ENCODE peak calls at places on chromosomes 12 and 14, in six cellular contexts. K, R, H, D, M and F are unnamed samples.

GRCh38 chr14:31268216-31268615 is 60.6 kb upstream of the HECTD1 start:
- DNase-seq in K (no peak), R (no peak), H (no peak), D (no peak), M (no peak), F (no peak)

GRCh38 chr14:103527408-103528157 is 1.4 kb upstream of the TRMT61A start:
- DNase-seq in K (no peak), R (no peak), H (no peak), D (no peak), M (no peak), F (no peak)

GRCh38 chr14:33009673-33010072 is 71.0 kb downstream of the NPAS3 start:
- DNase-seq in K (no peak), R (no peak), H (no peak), D (no peak), M (no peak), F (no peak)

GRCh38 chr12:102955926-102956737 is 1.3 kb upstream of the ASCL1 start:
- DNase-seq in K (peak), R (no peak), H (no peak), D (no peak), M (no peak), F (no peak)

GRCh38 chr14:53375573-53375972 is 222.4 kb upstream of the DDHD1 start:
- DNase-seq in K (no peak), R (no peak), H (no peak), D (no peak), M (no peak), F (no peak)

GRCh38 chr12:65962921-65963883 is 138.9 kb downstream of the HMGA2 start:
- DNase-seq in K (peak), R (peak), H (peak), D (no peak), M (no peak), F (no peak)

GRCh38 chr14:71815110-71815509 is 117.1 kb upstream of the RGS6 start:
- DNase-seq in K (no peak), R (no peak), H (no peak), D (no peak), M (no peak), F (no peak)

GRCh38 chr14:38999949-39000348 is 103.1 kb downstream of the SEC23A start:
- DNase-seq in K (no peak), R (no peak), H (no peak), D (no peak), M (no peak), F (no peak)

GRCh38 chr12:123115409-123116111 is 35.3 kb downstream of the PITPNM2 start:
- DNase-seq in K (no peak), R (no peak), H (peak), D (no peak), M (peak), F (peak)

GRCh38 chr14:92254786-92255185 is 68.2 kb upstream of the SLC24A4 start:
- DNase-seq in K (peak), R (no peak), H (peak), D (no peak), M (no peak), F (peak)

GRCh38 chr14:92263681-92264080 is 59.3 kb upstream of the SLC24A4 start:
- DNase-seq in K (no peak), R (no peak), H (no peak), D (no peak), M (no peak), F (no peak)

GRCh38 chr14:92258934-92259333 is 64.0 kb upstream of the SLC24A4 start:
- DNase-seq in K (no peak), R (no peak), H (no peak), D (no peak), M (no peak), F (no peak)

GRCh38 chr14:92259613-92260357 is 63.2 kb upstream of the SLC24A4 start:
- DNase-seq in K (peak), R (no peak), H (no peak), D (no peak), M (no peak), F (no peak)
- H3K4me3 ChIP-seq in K (no peak), R (no peak), H (no peak), D (no peak), M (no peak), F (no peak)

DNA sequence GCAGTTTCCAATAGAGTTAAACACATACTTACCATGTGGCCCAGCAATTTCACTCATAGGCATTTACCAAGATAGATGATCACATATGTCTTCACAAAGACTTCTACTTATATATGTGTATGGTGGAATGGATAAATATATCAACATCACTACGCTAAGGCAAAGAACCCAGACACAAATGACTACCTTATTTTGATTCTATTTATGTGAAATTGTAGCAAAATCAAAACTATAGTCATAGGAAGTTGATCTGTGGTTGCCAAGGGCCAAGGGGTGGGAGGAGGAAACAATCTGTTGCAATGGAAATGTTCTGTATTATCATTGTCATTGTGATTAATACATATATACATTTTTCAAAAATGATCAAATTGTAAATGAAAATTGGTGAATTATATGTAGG is 47.7 kb upstream of the ANP32D start:
- DNase-seq in K (no peak), R (no peak), H (no peak), D (no peak), M (no peak), F (no peak)
- H3K27ac ChIP-seq in K (no peak), R (no peak), H (no peak), D (no peak), M (no peak), F (no peak)

GRCh38 chr14:61439779-61440418 is 118.5 kb downstream of the PRKCH start:
- DNase-seq in K (no peak), R (no peak), H (no peak), D (no peak), M (no peak), F (no peak)
- H3K4me3 ChIP-seq in K (no peak), R (no peak), H (no peak), D (peak), M (no peak), F (peak)

GRCh38 chr12:6753772-6754356 is 923 bp upstream of the MLF2 start:
- DNase-seq in K (no peak), R (no peak), H (peak), D (no peak), M (no peak), F (no peak)

GRCh38 chr12:6752931-6753771 is at the start of gene MLF2:
- DNase-seq in K (peak), R (peak), H (peak), D (peak), M (peak), F (peak)

GRCh38 chr12:6752181-6752930 is 585 bp downstream of the MLF2 start:
- DNase-seq in K (peak), R (no peak), H (peak), D (no peak), M (peak), F (peak)

GRCh38 chr12:6750506-6750905 is 2.4 kb downstream of the MLF2 start:
- DNase-seq in K (no peak), R (no peak), H (no peak), D (no peak), M (no peak), F (no peak)

GRCh38 chr12:6751767-6752166 is 1.2 kb downstream of the MLF2 start:
- DNase-seq in K (no peak), R (no peak), H (peak), D (no peak), M (no peak), F (no peak)
- H3K27ac ChIP-seq in K (no peak), R (peak), H (peak), D (no peak), M (peak), F (peak)

DNA sequence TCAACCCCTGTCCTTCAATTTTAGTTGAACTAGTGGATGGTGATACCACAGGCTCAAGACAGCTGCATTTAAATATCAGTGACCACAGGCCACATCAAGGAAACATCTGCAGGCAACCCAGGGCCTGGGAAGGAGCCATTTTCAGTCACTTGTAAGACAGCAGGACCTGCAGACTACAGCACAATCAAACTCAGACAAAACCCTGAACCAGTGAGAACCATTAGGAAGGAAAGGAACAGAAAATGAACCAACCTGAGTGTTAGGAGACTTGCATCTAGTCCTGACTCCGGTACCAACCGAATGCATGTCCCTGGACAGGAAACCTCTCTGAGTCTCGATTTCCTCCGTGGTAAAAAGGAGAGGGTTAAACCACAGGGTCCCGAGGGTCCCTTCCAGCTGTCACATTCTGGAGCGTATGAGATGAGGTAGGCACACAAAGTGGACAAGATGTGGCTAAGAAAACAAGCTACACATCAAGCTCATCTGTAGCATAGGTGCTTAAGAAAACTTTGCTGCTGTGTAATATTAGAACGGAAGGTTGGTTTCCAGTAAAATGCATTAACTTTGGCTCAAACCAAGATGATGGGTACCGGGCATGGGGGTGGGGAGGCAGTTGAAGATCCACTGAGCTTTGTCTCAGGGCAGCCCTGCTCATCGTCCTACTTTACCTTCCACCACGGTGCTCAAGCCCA is 1.6 kb upstream of the CDKN1B start:
- DNase-seq in K (no peak), R (no peak), H (no peak), D (no peak), M (no peak), F (no peak)
- H3K4me3 ChIP-seq in K (peak), R (no peak), H (peak), D (peak), M (no peak), F (peak)

GRCh38 chr14:96734076-96734622 is 63.0 kb upstream of the VRK1 start:
- DNase-seq in K (no peak), R (no peak), H (no peak), D (no peak), M (no peak), F (no peak)

GRCh38 chr14:96735509-96735908 is 61.7 kb upstream of the VRK1 start:
- DNase-seq in K (no peak), R (no peak), H (no peak), D (no peak), M (no peak), F (no peak)

GRCh38 chr14:96739511-96739910 is 57.7 kb upstream of the VRK1 start:
- DNase-seq in K (peak), R (no peak), H (no peak), D (no peak), M (no peak), F (no peak)

GRCh38 chr14:96741151-96741977 is 55.8 kb upstream of the VRK1 start:
- DNase-seq in K (peak), R (no peak), H (peak), D (peak), M (no peak), F (peak)

GRCh38 chr14:96737869-96738268 is 59.3 kb upstream of the VRK1 start:
- DNase-seq in K (no peak), R (no peak), H (no peak), D (no peak), M (no peak), F (no peak)
- H3K27ac ChIP-seq in K (no peak), R (no peak), H (no peak), D (no peak), M (no peak), F (no peak)

DNA sequence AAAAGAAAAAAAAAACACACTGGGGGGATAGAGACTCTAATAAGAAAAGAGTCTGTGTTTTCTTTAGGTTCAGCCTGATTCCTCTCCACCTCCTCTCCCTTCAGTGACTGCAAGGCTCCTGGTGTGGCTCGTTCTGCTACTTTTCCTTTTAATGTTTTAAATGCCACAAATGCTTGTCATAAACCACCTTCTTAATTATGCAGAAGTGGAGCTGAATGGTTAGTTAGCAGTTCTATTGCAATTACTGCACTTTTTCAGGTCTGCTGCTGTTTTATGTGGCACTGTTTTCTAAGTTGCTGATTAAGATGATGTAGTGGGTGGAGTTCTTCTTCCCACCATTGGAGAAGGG is 878.1 kb downstream of the DIO2 start:
- DNase-seq in K (no peak), R (no peak), H (no peak), D (no peak), M (no peak), F (no peak)
- H3K4me3 ChIP-seq in K (peak), R (no peak), H (no peak), D (no peak), M (no peak), F (no peak)

GRCh38 chr14:68020493-68020892 is 200.9 kb downstream of the RAD51B start:
- DNase-seq in K (no peak), R (no peak), H (no peak), D (no peak), M (no peak), F (no peak)
- H3K27ac ChIP-seq in K (no peak), R (no peak), H (no peak), D (no peak), M (peak), F (peak)

DNA sequence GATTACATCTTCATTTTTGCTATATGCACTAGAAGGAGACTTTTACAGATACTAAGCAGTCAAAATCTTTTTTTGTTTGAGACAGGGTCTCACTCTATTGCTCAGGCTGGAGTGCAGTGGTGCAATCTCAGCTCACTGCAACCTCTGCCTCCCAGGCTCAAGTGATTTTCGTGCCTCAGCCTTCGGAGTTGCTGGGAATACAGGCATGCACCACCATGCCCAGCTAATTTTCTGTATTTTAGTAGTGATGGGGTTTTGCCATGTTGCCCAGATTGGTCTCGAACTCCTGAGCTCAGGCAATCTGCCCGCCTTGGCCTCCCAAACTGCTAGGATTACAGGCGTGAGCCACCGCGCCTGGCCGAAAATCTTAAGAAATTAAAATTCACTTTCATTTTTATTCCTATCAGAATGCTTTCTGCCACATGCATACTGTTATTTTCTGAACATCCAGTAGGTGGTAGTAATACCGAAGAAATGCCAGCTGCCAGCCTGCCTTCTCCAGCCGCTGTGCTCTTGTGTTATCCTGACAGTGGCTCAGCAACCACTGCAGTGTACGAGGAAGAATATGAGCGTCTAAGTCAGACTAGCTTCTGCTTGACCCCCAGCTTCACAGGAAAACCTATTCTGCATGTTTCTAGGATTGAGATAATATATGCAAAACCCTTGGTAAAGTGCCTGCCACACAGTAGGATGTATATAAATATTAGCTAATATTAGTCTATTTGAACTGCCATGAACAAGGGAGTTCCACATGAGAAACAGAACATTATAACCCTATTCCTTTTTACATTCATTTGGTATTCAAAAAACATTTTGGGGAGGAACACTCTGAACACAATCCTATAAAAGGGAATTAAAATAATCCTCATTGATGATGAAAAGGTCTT is 54.2 kb downstream of the RPAP3 start:
- DNase-seq in K (peak), R (peak), H (peak), D (peak), M (peak), F (peak)
- H3K4me3 ChIP-seq in K (no peak), R (no peak), H (no peak), D (no peak), M (no peak), F (peak)

DNA sequence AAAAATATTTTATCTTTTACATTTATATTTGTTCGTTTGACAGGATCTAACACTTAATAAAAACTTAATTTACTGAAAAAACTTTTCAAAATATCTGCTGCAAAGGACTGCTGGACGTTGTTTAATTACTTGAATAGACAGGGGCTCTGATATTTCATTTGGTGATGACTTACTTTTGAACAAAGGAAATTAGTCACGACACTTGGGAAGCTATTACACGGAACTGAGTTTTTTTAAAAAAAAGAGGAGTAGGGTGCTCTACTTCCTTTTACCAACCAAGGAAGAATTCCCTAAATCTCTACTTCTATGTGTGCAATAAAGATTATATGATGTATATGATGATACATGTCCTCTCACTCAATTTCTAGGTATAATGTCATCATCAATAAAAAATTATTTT is 4.7 kb downstream of the FGD6 start:
- DNase-seq in K (no peak), R (no peak), H (no peak), D (no peak), M (no peak), F (no peak)
- H3K27ac ChIP-seq in K (no peak), R (no peak), H (no peak), D (no peak), M (peak), F (no peak)